ENCODE peak calls at places on chromosome 22, in eight cellular contexts. One of them, this sample, is unnamed.

GRCh38 chr22:25389541-25389919 is 170.1 kb downstream of the CRYBB2 start:
- DNase-seq in HL-60: no peak
- DNase-seq in kidney: peak; percentile 18
- DNase-seq in uterus: no peak
- DNase-seq in right cardiac atrium: no peak
- DNase-seq in adrenal gland: no peak
- DNase-seq in left ventricle myocardium inferior: no peak
- DNase-seq in hepatocyte: no peak
- DNase-seq in this sample: no peak

GRCh38 chr22:24367841-24368240 is 59.6 kb upstream of the ADORA2A start:
- DNase-seq in HL-60: no peak
- DNase-seq in kidney: no peak
- DNase-seq in uterus: no peak
- DNase-seq in right cardiac atrium: no peak
- DNase-seq in adrenal gland: no peak
- DNase-seq in left ventricle myocardium inferior: no peak
- DNase-seq in hepatocyte: no peak
- DNase-seq in this sample: no peak

GRCh38 chr22:19097518-19097917 is 24.7 kb downstream of the DGCR2 start:
- DNase-seq in HL-60: no peak
- DNase-seq in kidney: no peak
- DNase-seq in uterus: no peak
- DNase-seq in right cardiac atrium: no peak
- DNase-seq in adrenal gland: no peak
- DNase-seq in left ventricle myocardium inferior: no peak
- DNase-seq in hepatocyte: no peak
- DNase-seq in this sample: no peak

GRCh38 chr22:36467946-36468345 is 13.5 kb downstream of the TXN2 start:
- DNase-seq in HL-60: peak; percentile 91
- DNase-seq in kidney: no peak
- DNase-seq in uterus: no peak
- DNase-seq in right cardiac atrium: no peak
- DNase-seq in adrenal gland: no peak
- DNase-seq in left ventricle myocardium inferior: peak; percentile 48
- DNase-seq in hepatocyte: peak; percentile 39
- DNase-seq in this sample: no peak

GRCh38 chr22:41772645-41773044 is 27.8 kb upstream of the CCDC134 start:
- DNase-seq in HL-60: no peak
- DNase-seq in kidney: no peak
- DNase-seq in uterus: no peak
- DNase-seq in right cardiac atrium: no peak
- DNase-seq in adrenal gland: no peak
- DNase-seq in left ventricle myocardium inferior: no peak
- DNase-seq in hepatocyte: no peak
- DNase-seq in this sample: no peak

GRCh38 chr22:48331266-48331665 is 1496.4 kb downstream of the BRD1 start:
- DNase-seq in HL-60: no peak
- DNase-seq in kidney: peak; percentile 58
- DNase-seq in uterus: no peak
- DNase-seq in right cardiac atrium: no peak
- DNase-seq in adrenal gland: no peak
- DNase-seq in left ventricle myocardium inferior: no peak
- DNase-seq in hepatocyte: no peak
- DNase-seq in this sample: no peak

GRCh38 chr22:20424937-20425587 is 12.6 kb downstream of the SCARF2 start:
- DNase-seq in HL-60: no peak
- DNase-seq in kidney: peak; percentile 89
- DNase-seq in uterus: peak; percentile 53
- DNase-seq in right cardiac atrium: no peak
- DNase-seq in adrenal gland: no peak
- DNase-seq in left ventricle myocardium inferior: peak; percentile 49
- DNase-seq in hepatocyte: peak; percentile 7
- DNase-seq in this sample: no peak

GRCh38 chr22:44211256-44211945 is 30.7 kb downstream of the PARVG start:
- DNase-seq in HL-60: no peak
- DNase-seq in kidney: no peak
- DNase-seq in uterus: no peak
- DNase-seq in right cardiac atrium: no peak
- DNase-seq in adrenal gland: peak; percentile 31
- DNase-seq in left ventricle myocardium inferior: no peak
- DNase-seq in hepatocyte: no peak
- DNase-seq in this sample: no peak

DNA sequence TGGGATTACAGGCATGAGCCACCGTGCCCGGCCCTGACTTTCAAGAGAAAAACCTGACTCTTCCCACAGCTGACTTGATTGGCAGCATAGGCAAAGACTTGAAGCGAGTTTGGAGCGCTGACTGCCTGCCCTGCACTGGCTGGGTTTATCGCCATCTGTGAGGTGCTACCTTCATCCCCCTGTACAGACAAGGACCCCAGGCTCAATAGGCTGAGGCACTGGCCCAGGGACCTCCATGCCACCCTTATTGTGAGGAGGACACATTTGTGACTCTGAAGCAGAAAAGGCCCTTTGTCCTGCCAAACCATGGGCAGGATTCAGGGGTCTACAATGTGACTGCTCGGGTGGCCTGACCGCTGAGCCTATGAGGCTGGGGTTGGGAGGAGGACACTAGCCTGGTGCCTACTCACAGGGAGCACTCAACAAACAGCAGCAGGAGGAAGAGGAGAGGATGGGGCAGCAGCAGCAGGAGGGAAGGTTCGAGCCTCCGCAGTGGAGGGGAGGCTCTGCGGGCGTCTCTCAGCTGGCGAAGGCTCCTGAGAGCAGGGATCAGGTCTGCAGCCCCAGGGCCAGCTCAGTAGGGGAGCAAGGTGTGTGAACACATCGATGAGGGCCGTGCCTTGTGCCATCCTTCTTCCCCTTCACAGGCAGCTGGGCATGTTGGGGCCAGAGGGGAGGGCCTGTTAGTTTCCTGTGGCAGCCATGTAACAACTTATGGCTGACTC is 72.9 kb upstream of the WNT7B start:
- DNase-seq in HL-60: peak; percentile 55
- DNase-seq in kidney: peak; percentile 59
- DNase-seq in uterus: peak; percentile 14
- DNase-seq in right cardiac atrium: peak; percentile 10
- DNase-seq in adrenal gland: no peak
- DNase-seq in left ventricle myocardium inferior: peak; percentile 14
- DNase-seq in hepatocyte: no peak
- DNase-seq in this sample: peak; percentile 32
- H3K27ac ChIP-seq in HL-60: peak overlapping the region; percentile 48
- H3K27ac ChIP-seq in kidney: no peak overlapping the region
- H3K27ac ChIP-seq in uterus: peak overlapping the region; percentile 100
- H3K27ac ChIP-seq in right cardiac atrium: peak overlapping the region; percentile 33
- H3K27ac ChIP-seq in adrenal gland: no peak overlapping the region
- H3K27ac ChIP-seq in left ventricle myocardium inferior: peak overlapping the region; percentile 100
- H3K27ac ChIP-seq in hepatocyte: no peak overlapping the region
- H3K27ac ChIP-seq in this sample: peak overlapping the region; percentile 100

DNA sequence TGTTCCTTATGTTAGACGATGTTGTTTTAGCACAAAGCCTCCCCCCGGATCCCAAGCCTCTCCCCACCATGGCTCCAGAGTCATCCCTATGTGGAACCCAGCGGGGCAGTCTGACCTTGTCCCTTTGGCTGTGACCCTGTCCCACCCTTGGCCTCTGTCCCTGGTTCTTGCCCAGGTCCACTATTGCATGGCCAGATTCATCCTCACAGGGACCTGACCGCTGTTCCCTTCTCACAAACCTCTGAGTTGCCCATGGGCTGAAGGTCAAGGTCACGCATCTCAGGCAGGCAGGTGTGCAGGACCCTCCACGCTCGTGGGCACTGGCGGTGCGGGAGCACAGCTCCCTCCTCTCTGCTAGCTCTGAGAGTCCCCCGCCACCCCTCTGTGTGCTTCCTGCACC is 39.0 kb downstream of the BCR start:
- DNase-seq in HL-60: no peak
- DNase-seq in kidney: peak; percentile 68
- DNase-seq in uterus: no peak
- DNase-seq in right cardiac atrium: no peak
- DNase-seq in adrenal gland: no peak
- DNase-seq in left ventricle myocardium inferior: no peak
- DNase-seq in hepatocyte: no peak
- DNase-seq in this sample: no peak
- H3K27ac ChIP-seq in HL-60: peak overlapping the region; percentile 88
- H3K27ac ChIP-seq in kidney: peak overlapping the region; percentile 74
- H3K27ac ChIP-seq in uterus: peak overlapping the region; percentile 6
- H3K27ac ChIP-seq in right cardiac atrium: no peak overlapping the region
- H3K27ac ChIP-seq in adrenal gland: no peak overlapping the region
- H3K27ac ChIP-seq in left ventricle myocardium inferior: peak overlapping the region; percentile 61
- H3K27ac ChIP-seq in hepatocyte: peak overlapping the region; percentile 34
- H3K27ac ChIP-seq in this sample: no peak overlapping the region

DNA sequence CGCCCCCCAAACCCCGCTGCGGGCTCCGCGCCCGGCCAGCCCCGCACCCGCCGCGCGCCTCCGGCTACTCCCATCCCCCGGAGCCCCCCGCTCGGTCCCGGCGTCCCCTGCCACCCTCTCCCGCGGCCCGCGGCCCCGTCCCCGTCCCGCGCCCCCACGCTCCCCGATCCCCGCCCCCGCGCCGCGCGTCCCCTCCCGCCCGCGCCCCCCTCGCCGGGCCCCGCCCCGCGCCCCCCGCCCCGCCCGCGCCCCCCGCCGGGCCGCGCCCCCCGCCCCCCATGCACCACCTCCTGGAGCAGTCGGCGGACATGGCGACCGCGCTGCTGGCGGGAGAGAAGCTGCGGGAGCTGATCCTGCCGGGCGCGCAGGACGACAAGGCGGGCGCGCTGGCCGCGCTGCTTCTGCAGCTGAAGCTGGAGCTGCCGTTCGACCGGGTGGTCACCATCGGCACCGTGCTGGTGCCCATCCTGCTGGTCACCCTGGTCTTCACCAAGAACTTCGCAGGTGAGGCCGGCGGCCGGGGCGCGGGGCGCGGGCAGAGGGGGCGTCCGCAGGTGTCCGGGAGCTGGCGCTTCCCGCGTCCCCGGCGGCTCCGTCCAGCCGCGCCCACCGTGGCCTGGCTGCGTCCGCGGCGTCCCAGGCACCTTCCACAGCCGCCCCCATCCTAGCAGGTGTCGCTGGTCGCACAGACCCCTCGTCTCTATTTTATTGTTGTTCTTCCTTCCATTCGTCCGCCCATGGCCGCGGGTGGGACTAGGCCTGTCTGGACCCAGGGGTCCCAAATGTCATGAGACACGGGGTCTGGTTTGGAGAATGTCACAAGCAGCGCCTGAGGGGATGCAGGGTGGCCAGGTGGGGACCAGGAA is at the start of gene PANX2:
- DNase-seq in HL-60: no peak
- DNase-seq in kidney: peak; percentile 76
- DNase-seq in uterus: no peak
- DNase-seq in right cardiac atrium: no peak
- DNase-seq in adrenal gland: no peak
- DNase-seq in left ventricle myocardium inferior: no peak
- DNase-seq in hepatocyte: no peak
- DNase-seq in this sample: peak; percentile 51
- H3K27ac ChIP-seq in HL-60: no peak within 1 kb of the TSS
- H3K27ac ChIP-seq in kidney: no peak within 1 kb of the TSS
- H3K27ac ChIP-seq in uterus: no peak within 1 kb of the TSS
- H3K27ac ChIP-seq in right cardiac atrium: no peak within 1 kb of the TSS
- H3K27ac ChIP-seq in adrenal gland: no peak within 1 kb of the TSS
- H3K27ac ChIP-seq in left ventricle myocardium inferior: no peak within 1 kb of the TSS
- H3K27ac ChIP-seq in hepatocyte: no peak within 1 kb of the TSS
- H3K27ac ChIP-seq in this sample: no peak within 1 kb of the TSS

GRCh38 chr22:45602824-45603301 is 68.8 kb upstream of the ATXN10 start:
- DNase-seq in HL-60: no peak
- DNase-seq in kidney: peak; percentile 73
- DNase-seq in uterus: no peak
- DNase-seq in right cardiac atrium: no peak
- DNase-seq in adrenal gland: no peak
- DNase-seq in left ventricle myocardium inferior: no peak
- DNase-seq in hepatocyte: peak; percentile 45
- DNase-seq in this sample: no peak

GRCh38 chr22:45604239-45604711 is 67.4 kb upstream of the ATXN10 start:
- DNase-seq in HL-60: peak; percentile 42
- DNase-seq in kidney: peak; percentile 24
- DNase-seq in uterus: no peak
- DNase-seq in right cardiac atrium: no peak
- DNase-seq in adrenal gland: no peak
- DNase-seq in left ventricle myocardium inferior: no peak
- DNase-seq in hepatocyte: no peak
- DNase-seq in this sample: no peak

GRCh38 chr22:45600791-45601730 is 70.6 kb upstream of the ATXN10 start:
- DNase-seq in HL-60: no peak
- DNase-seq in kidney: peak; percentile 70
- DNase-seq in uterus: no peak
- DNase-seq in right cardiac atrium: no peak
- DNase-seq in adrenal gland: no peak
- DNase-seq in left ventricle myocardium inferior: no peak
- DNase-seq in hepatocyte: no peak
- DNase-seq in this sample: no peak

GRCh38 chr22:45603631-45604030 is 68.0 kb upstream of the ATXN10 start:
- DNase-seq in HL-60: no peak
- DNase-seq in kidney: peak; percentile 37
- DNase-seq in uterus: no peak
- DNase-seq in right cardiac atrium: no peak
- DNase-seq in adrenal gland: no peak
- DNase-seq in left ventricle myocardium inferior: no peak
- DNase-seq in hepatocyte: no peak
- DNase-seq in this sample: no peak

GRCh38 chr22:45602004-45602733 is 69.5 kb upstream of the ATXN10 start:
- DNase-seq in HL-60: no peak
- DNase-seq in kidney: peak; percentile 56
- DNase-seq in uterus: no peak
- DNase-seq in right cardiac atrium: no peak
- DNase-seq in adrenal gland: no peak
- DNase-seq in left ventricle myocardium inferior: no peak
- DNase-seq in hepatocyte: no peak
- DNase-seq in this sample: no peak
- H3K27ac ChIP-seq in HL-60: no peak overlapping the region
- H3K27ac ChIP-seq in kidney: no peak overlapping the region
- H3K27ac ChIP-seq in uterus: no peak overlapping the region
- H3K27ac ChIP-seq in right cardiac atrium: no peak overlapping the region
- H3K27ac ChIP-seq in adrenal gland: no peak overlapping the region
- H3K27ac ChIP-seq in left ventricle myocardium inferior: no peak overlapping the region
- H3K27ac ChIP-seq in hepatocyte: no peak overlapping the region
- H3K27ac ChIP-seq in this sample: no peak overlapping the region

GRCh38 chr22:29184886-29185575 is 20.7 kb upstream of the EMID1 start:
- DNase-seq in HL-60: no peak
- DNase-seq in kidney: no peak
- DNase-seq in uterus: no peak
- DNase-seq in right cardiac atrium: no peak
- DNase-seq in adrenal gland: no peak
- DNase-seq in left ventricle myocardium inferior: no peak
- DNase-seq in hepatocyte: no peak
- DNase-seq in this sample: no peak
- H3K27ac ChIP-seq in HL-60: no peak overlapping the region
- H3K27ac ChIP-seq in kidney: no peak overlapping the region
- H3K27ac ChIP-seq in uterus: no peak overlapping the region
- H3K27ac ChIP-seq in right cardiac atrium: no peak overlapping the region
- H3K27ac ChIP-seq in adrenal gland: no peak overlapping the region
- H3K27ac ChIP-seq in left ventricle myocardium inferior: no peak overlapping the region
- H3K27ac ChIP-seq in hepatocyte: no peak overlapping the region
- H3K27ac ChIP-seq in this sample: no peak overlapping the region

GRCh38 chr22:27671413-27671721 is 130.2 kb downstream of the MN1 start:
- DNase-seq in HL-60: no peak
- DNase-seq in kidney: no peak
- DNase-seq in uterus: no peak
- DNase-seq in right cardiac atrium: no peak
- DNase-seq in adrenal gland: no peak
- DNase-seq in left ventricle myocardium inferior: no peak
- DNase-seq in hepatocyte: no peak
- DNase-seq in this sample: no peak
- H3K27ac ChIP-seq in HL-60: no peak overlapping the region
- H3K27ac ChIP-seq in kidney: no peak overlapping the region
- H3K27ac ChIP-seq in uterus: no peak overlapping the region
- H3K27ac ChIP-seq in right cardiac atrium: peak overlapping the region; percentile 82
- H3K27ac ChIP-seq in adrenal gland: no peak overlapping the region
- H3K27ac ChIP-seq in left ventricle myocardium inferior: peak overlapping the region; percentile 94
- H3K27ac ChIP-seq in hepatocyte: peak overlapping the region; percentile 88
- H3K27ac ChIP-seq in this sample: no peak overlapping the region